ENCODE peak calls at places on chromosomes 12 and 14, in five cellular contexts. C, S, N, O and M are unnamed samples.

GRCh38 chr12:49588761-49589516 is 16.5 kb downstream of the FAM186B start:
- DNase-seq in C (no peak), S (no peak), N (no peak), O (no peak), M (no peak)

GRCh38 chr12:86713121-86713520 is 456.9 kb upstream of the MGAT4C start:
- DNase-seq in C (no peak), S (no peak), N (no peak), O (no peak), M (no peak)

GRCh38 chr14:64040044-64040443 is 187.2 kb downstream of the SYNE2 start:
- DNase-seq in C (peak), S (peak), N (no peak), O (no peak), M (no peak)

GRCh38 chr12:110071504-110071903 is 23.2 kb upstream of the C12orf76 start:
- DNase-seq in C (no peak), S (no peak), N (no peak), O (no peak), M (no peak)

GRCh38 chr12:6500466-6500865 is 6.6 kb downstream of the NCAPD2 start:
- DNase-seq in C (no peak), S (no peak), N (no peak), O (no peak), M (no peak)

GRCh38 chr12:31035226-31035625 is 38.4 kb upstream of the DDX11 start:
- DNase-seq in C (peak), S (no peak), N (no peak), O (no peak), M (no peak)

GRCh38 chr12:575948-576612 is 87.2 kb downstream of the NINJ2 start:
- DNase-seq in C (peak), S (peak), N (peak), O (peak), M (peak)

GRCh38 chr14:31893156-31893813 is 183.8 kb upstream of the ARHGAP5 start:
- DNase-seq in C (no peak), S (peak), N (no peak), O (no peak), M (no peak)

GRCh38 chr12:128791395-128792322 is 32.1 kb downstream of the SLC15A4 start:
- DNase-seq in C (no peak), S (peak), N (peak), O (no peak), M (no peak)

GRCh38 chr12:104938371-104938770 is 19.7 kb downstream of the SLC41A2 start:
- DNase-seq in C (no peak), S (peak), N (no peak), O (no peak), M (no peak)

GRCh38 chr14:42779024-42779423 is 1172.3 kb downstream of the LRFN5 start:
- DNase-seq in C (no peak), S (no peak), N (no peak), O (no peak), M (no peak)

GRCh38 chr14:65333926-65334687 is 78.4 kb upstream of the FUT8 start:
- DNase-seq in C (peak), S (peak), N (peak), O (no peak), M (no peak)

GRCh38 chr12:131530041-131530332 is 180.9 kb upstream of the SFSWAP start:
- DNase-seq in C (no peak), S (no peak), N (no peak), O (no peak), M (no peak)

GRCh38 chr14:99946652-99947489 is 118.4 kb upstream of the EVL start:
- DNase-seq in C (peak), S (peak), N (peak), O (peak), M (no peak)

GRCh38 chr14:59787045-59787674 is 83.4 kb downstream of the RTN1 start:
- DNase-seq in C (no peak), S (no peak), N (no peak), O (no peak), M (no peak)

GRCh38 chr14:59836116-59836515 is 34.5 kb downstream of the RTN1 start:
- DNase-seq in C (no peak), S (peak), N (no peak), O (no peak), M (no peak)

GRCh38 chr14:64569108-64570045 is 19.6 kb downstream of the PPP1R36 start:
- DNase-seq in C (peak), S (peak), N (no peak), O (no peak), M (no peak)

GRCh38 chr12:129069886-129070285 is 216.6 kb downstream of the GLT1D1 start:
- DNase-seq in C (no peak), S (no peak), N (no peak), O (no peak), M (no peak)

GRCh38 chr12:3200032-3200617 is 122.9 kb downstream of the TSPAN9 start:
- DNase-seq in C (peak), S (peak), N (peak), O (peak), M (no peak)

GRCh38 chr14:69247691-69248440 is 12.1 kb upstream of the GALNT16 start:
- DNase-seq in C (peak), S (peak), N (no peak), O (no peak), M (no peak)

GRCh38 chr12:85516667-85517325 is 236.8 kb downstream of the ALX1 start:
- DNase-seq in C (no peak), S (no peak), N (no peak), O (no peak), M (no peak)

GRCh38 chr12:9911708-9912107 is 20.5 kb downstream of the CLEC2A start:
- DNase-seq in C (no peak), S (no peak), N (no peak), O (no peak), M (no peak)

GRCh38 chr12:83210933-83211332 is 524.2 kb downstream of the TMTC2 start:
- DNase-seq in C (no peak), S (no peak), N (no peak), O (no peak), M (no peak)

GRCh38 chr14:65249471-65250161 is 147.3 kb upstream of the MAX start:
- DNase-seq in C (no peak), S (no peak), N (no peak), O (no peak), M (no peak)

GRCh38 chr14:101358726-101359125 is 202.6 kb upstream of the DIO3 start:
- DNase-seq in C (no peak), S (no peak), N (no peak), O (no peak), M (no peak)

GRCh38 chr12:67811437-67812361 is 163.2 kb downstream of the DYRK2 start:
- DNase-seq in C (peak), S (peak), N (no peak), O (no peak), M (no peak)

GRCh38 chr12:65415826-65416225 is 137.3 kb downstream of the MSRB3 start:
- DNase-seq in C (no peak), S (peak), N (no peak), O (no peak), M (no peak)

GRCh38 chr12:132559652-132560420 is 50.5 kb downstream of the LRCOL1 start:
- DNase-seq in C (peak), S (peak), N (peak), O (peak), M (no peak)

GRCh38 chr14:90911121-90911520 is 94.9 kb upstream of the TTC7B start:
- DNase-seq in C (no peak), S (peak), N (no peak), O (no peak), M (no peak)

GRCh38 chr14:29463727-29464370 is 463.8 kb downstream of the PRKD1 start:
- DNase-seq in C (no peak), S (peak), N (no peak), O (no peak), M (no peak)

GRCh38 chr14:103683139-103683538 is 32.1 kb downstream of the XRCC3 start:
- DNase-seq in C (no peak), S (no peak), N (no peak), O (no peak), M (no peak)

GRCh38 chr14:65255029-65255545 is 152.8 kb upstream of the MAX start:
- DNase-seq in C (peak), S (peak), N (no peak), O (no peak), M (no peak)

GRCh38 chr14:68407838-68408237 is 385.0 kb downstream of the ZFP36L1 start:
- DNase-seq in C (no peak), S (no peak), N (no peak), O (no peak), M (no peak)

GRCh38 chr14:102849522-102850379 is 72.5 kb downstream of the TRAF3 start:
- DNase-seq in C (peak), S (peak), N (peak), O (no peak), M (no peak)